ENCODE peak calls at places on chromosome X, in ten cellular contexts. Z is stimulated activated CD8-positive, alpha-beta memory T cell treated with anti-CD3 and anti-CD28 coated beads, Interleukin-2, amount 100 ng/mL, for 48 hours; J is RWPE2; L is AG08396; H is C1 segment of cervical spinal cord; K is HT1080; M is occipital lobe; C is GM13977; Y is GM10248; Q is T-helper 9 cell. I is an unnamed sample.

GRCh38 chrX:39491548-39492297 is 606.0 kb downstream of the BCOR start:
- DNase-seq in Y (peak; percentile 45), K (no peak), Q (peak; percentile 7), Z (peak; percentile 28), M (no peak), C (peak; percentile 44), J (no peak), L (no peak), H (no peak), I (no peak)

GRCh38 chrX:19902110-19902509 is 14.7 kb upstream of the SH3KBP1 start:
- DNase-seq in Y (no peak), L (no peak), Q (no peak), J (no peak), M (no peak), C (no peak), H (no peak), Z (no peak), K (no peak), I (no peak)

GRCh38 chrX:134718329-134719317 is 60.4 kb upstream of the PLAC1 start:
- DNase-seq in M (no peak), C (no peak), Y (no peak), K (peak; percentile 95), Q (no peak), L (peak; percentile 70), J (peak; percentile 62), Z (peak; percentile 10), H (no peak), I (no peak)

GRCh38 chrX:110759785-110760184 is 35.8 kb downstream of the CHRDL1 start:
- DNase-seq in L (peak; percentile 24), H (no peak), Q (no peak), C (no peak), Z (no peak), Y (no peak), K (peak; percentile 41), J (no peak), M (no peak), I (no peak)

GRCh38 chrX:68045008-68045577 is 388.2 kb downstream of the OPHN1 start:
- DNase-seq in Z (no peak), M (no peak), Q (no peak), K (no peak), C (no peak), H (no peak), J (no peak), Y (no peak), L (no peak), I (no peak)

GRCh38 chrX:41273638-41274037 is 60.3 kb upstream of the DDX3X start:
- DNase-seq in H (no peak), M (no peak), L (peak; percentile 20), C (peak; percentile 12), Q (no peak), Y (no peak), Z (no peak), K (peak; percentile 5), J (no peak), I (no peak)

GRCh38 chrX:18885317-18886004 is 98.5 kb downstream of the PHKA2 start:
- DNase-seq in Y (no peak), L (no peak), Z (no peak), M (no peak), K (no peak), Q (no peak), C (no peak), J (no peak), H (no peak), I (peak; percentile 9)

GRCh38 chrX:47579537-47579936 is 2.7 kb upstream of the TIMP1 start:
- DNase-seq in H (no peak), Y (peak; percentile 53), M (no peak), Q (no peak), K (peak; percentile 59), Z (peak; percentile 29), C (peak; percentile 69), L (peak; percentile 65), J (no peak), I (no peak)

GRCh38 chrX:2984342-2984741 is 22.0 kb upstream of the ARSH start:
- DNase-seq in Y (no peak), C (no peak), Q (no peak), L (no peak), H (no peak), K (no peak), J (no peak), M (no peak), Z (no peak), I (no peak)

GRCh38 chrX:95427389-95427788 is 1257.3 kb upstream of the DIAPH2 start:
- DNase-seq in H (no peak), C (no peak), Q (no peak), M (no peak), J (no peak), L (no peak), Y (no peak), K (peak; percentile 69), Z (no peak), I (no peak)

GRCh38 chrX:140180585-140180984 is 215.3 kb upstream of the CXorf66 start:
- DNase-seq in C (no peak), L (no peak), J (no peak), Z (no peak), Y (no peak), H (no peak), K (peak; percentile 94), M (no peak), Q (no peak), I (no peak)

GRCh38 chrX:79630033-79631009 is 263.2 kb upstream of the ITM2A start:
- DNase-seq in Z (no peak), L (no peak), H (no peak), J (no peak), K (no peak), Y (no peak), M (no peak), Q (no peak), C (no peak), I (no peak)

GRCh38 chrX:55008571-55009358 is 8.6 kb downstream of the APEX2 start:
- DNase-seq in C (no peak), L (no peak), J (no peak), H (no peak), Z (no peak), Q (no peak), M (no peak), Y (no peak), K (peak; percentile 67), I (no peak)

GRCh38 chrX:153492153-153492454 is 2.7 kb upstream of the BGN start:
- DNase-seq in L (no peak), K (no peak), Z (no peak), H (no peak), Q (no peak), C (no peak), Y (no peak), J (no peak), M (no peak), I (no peak)

GRCh38 chrX:633043-633654 is 2.6 kb downstream of the SHOX start:
- DNase-seq in L (no peak), Z (no peak), C (no peak), M (no peak), Y (no peak), Q (no peak), H (no peak), J (no peak), K (no peak), I (no peak)

GRCh38 chrX:82813671-82814078 is 694.4 kb upstream of the POU3F4 start:
- DNase-seq in K (peak; percentile 92), J (peak; percentile 34), C (no peak), H (no peak), L (no peak), Y (no peak), M (no peak), Q (no peak), Z (no peak), I (no peak)

GRCh38 chrX:7147431-7147977 is at the start of gene STS:
- DNase-seq in Y (no peak), K (peak; percentile 1), M (peak; percentile 51), Z (no peak), L (no peak), Q (peak; percentile 35), J (no peak), C (peak; percentile 23), H (peak; percentile 57), I (no peak)

GRCh38 chrX:71118985-71119535 is 664 bp downstream of the MED12 start:
- DNase-seq in M (no peak), L (no peak), C (no peak), Q (no peak), H (no peak), Y (no peak), J (no peak), Z (no peak), K (no peak), I (no peak)

GRCh38 chrX:2262679-2263055 is 238.1 kb downstream of the DHRSX start:
- DNase-seq in H (no peak), Z (no peak), K (no peak), J (no peak), Y (no peak), Q (no peak), C (no peak), L (no peak), M (no peak), I (no peak)

GRCh38 chrX:103397707-103398106 is 21.4 kb downstream of the BEX3 start:
- DNase-seq in Y (no peak), L (no peak), Z (no peak), K (no peak), H (no peak), Q (no peak), M (no peak), C (no peak), J (no peak), I (no peak)

GRCh38 chrX:64536740-64537139 is 141.5 kb upstream of the MTMR8 start:
- DNase-seq in K (peak; percentile 5), Y (no peak), H (no peak), Q (no peak), J (no peak), Z (no peak), M (no peak), C (no peak), L (no peak), I (no peak)

GRCh38 chrX:47061238-47061919 is 16.9 kb upstream of the RGN start:
- DNase-seq in Q (no peak), J (no peak), C (no peak), L (no peak), Z (no peak), K (no peak), H (no peak), M (no peak), Y (no peak), I (no peak)

GRCh38 chrX:154696328-154697045 is 43.1 kb upstream of the CTAG2 start:
- DNase-seq in M (no peak), L (peak; percentile 51), Z (no peak), K (peak; percentile 86), Y (no peak), C (no peak), Q (no peak), J (no peak), H (no peak), I (no peak)

GRCh38 chrX:17559728-17560379 is 177.4 kb upstream of the SCML1 start:
- DNase-seq in L (peak; percentile 69), Q (no peak), M (no peak), Y (no peak), K (peak; percentile 86), J (no peak), Z (no peak), H (no peak), C (no peak), I (no peak)

GRCh38 chrX:40952855-40953254 is 132.4 kb upstream of the USP9X start:
- DNase-seq in H (no peak), Z (no peak), M (no peak), L (peak; percentile 9), C (no peak), Y (peak; percentile 13), Q (no peak), K (peak; percentile 50), J (no peak), I (no peak)

GRCh38 chrX:74408310-74408709 is 13.0 kb upstream of the SLC16A2 start:
- DNase-seq in Q (no peak), C (no peak), H (no peak), K (no peak), J (no peak), M (no peak), Z (no peak), Y (no peak), L (no peak), I (no peak)

GRCh38 chrX:133868250-133868649 is 117.1 kb downstream of the GPC3 start:
- DNase-seq in Q (no peak), Y (no peak), J (no peak), H (no peak), Z (no peak), C (no peak), M (no peak), L (no peak), K (no peak), I (no peak)

GRCh38 chrX:13047752-13048151 is 3.3 kb upstream of the FAM9C start:
- DNase-seq in K (no peak), Q (no peak), M (no peak), C (no peak), Y (no peak), Z (no peak), L (no peak), J (no peak), H (no peak), I (no peak)

I was measured in caudate nucleus.